ENCODE peak calls at places on chromosome 22, in five cellular contexts. V is MM.1S, T is breast epithelium, X is sigmoid colon, B is esophagus muscularis mucosa. I is an unnamed sample. For H3K4me1, the result is how much of the 10 kb centered on the place peaks cover.

GRCh38 chr22:16783930-16784354 is 41.3 kb downstream of the XKR3 start:
- DNase-seq in B (no peak), V (peak), T (no peak), X (no peak), I (no peak)

GRCh38 chr22:50530857-50531545 is 1.2 kb upstream of the TYMP start:
- DNase-seq in V (peak), X (peak), B (no peak), T (peak), I (peak)

GRCh38 chr22:40325315-40325714 is 21.0 kb upstream of the ADSL start:
- DNase-seq in T (no peak), B (no peak), V (no peak), X (no peak), I (no peak)

GRCh38 chr22:30743257-30744020 is 48.8 kb downstream of the OSBP2 start:
- DNase-seq in X (peak), B (no peak), V (no peak), T (no peak), I (no peak)

GRCh38 chr22:47587861-47588582 is 825.6 kb downstream of the TBC1D22A start:
- DNase-seq in V (no peak), T (no peak), B (no peak), X (peak), I (peak)

GRCh38 chr22:17319541-17319940 is 49.7 kb upstream of the CECR2 start:
- DNase-seq in V (no peak), X (no peak), T (no peak), B (no peak), I (no peak)

GRCh38 chr22:49968313-49968830 is 7.8 kb downstream of the PIM3 start:
- DNase-seq in T (peak), V (peak), X (no peak), B (no peak), I (peak)

GRCh38 chr22:37710675-37711074 is 13.8 kb downstream of the TRIOBP start:
- DNase-seq in T (no peak), B (no peak), X (no peak), V (no peak), I (no peak)

GRCh38 chr22:37675930-37676571 is 615 bp downstream of the LGALS1 start:
- DNase-seq in T (no peak), V (no peak), X (peak), B (no peak), I (peak)

GRCh38 chr22:31086703-31087330 is 5.7 kb downstream of the SMTN start:
- DNase-seq in X (no peak), T (no peak), B (no peak), V (no peak), I (no peak)

DNA sequence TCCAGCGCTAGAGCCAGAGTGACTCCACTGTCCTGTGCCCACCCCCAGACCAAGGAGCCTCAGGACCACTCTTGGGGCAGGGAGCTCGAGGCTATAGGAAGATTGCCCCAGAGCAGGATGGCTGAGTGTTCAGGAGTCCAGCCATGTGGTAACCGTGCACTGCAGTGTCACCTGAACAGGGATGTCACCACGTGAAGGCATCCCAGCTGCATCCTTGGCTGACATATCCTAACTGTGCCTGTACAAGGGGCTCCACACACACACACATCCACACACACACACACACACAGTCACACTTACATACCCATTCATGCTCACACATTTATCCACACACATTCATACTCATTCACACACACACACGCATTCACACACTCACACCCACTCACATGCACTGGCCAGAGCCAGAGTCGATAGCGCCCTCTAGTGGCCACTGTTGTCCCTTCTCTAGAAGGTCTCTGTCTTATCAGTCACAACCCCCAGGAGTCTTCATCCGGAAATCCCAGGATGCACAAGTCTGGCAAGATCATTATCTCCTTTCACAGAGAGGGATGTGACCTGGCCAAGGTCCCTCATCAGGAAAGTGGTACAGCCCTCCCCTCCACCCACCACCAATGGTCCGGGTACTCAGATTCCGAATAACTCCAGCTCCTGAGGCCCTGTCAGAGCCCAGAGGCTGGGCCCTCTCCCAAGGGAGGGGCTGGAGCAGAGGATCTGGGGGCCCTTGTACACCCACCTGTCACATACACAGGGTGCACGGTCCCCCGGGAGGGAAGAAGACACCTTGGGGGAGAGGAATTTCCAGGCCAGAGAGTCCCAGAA is 55.1 kb downstream of the IGLL5 start:
- DNase-seq in X (peak), B (peak), T (peak), V (peak), I (peak)
- H3K4me1 ChIP-seq in X (under half), B (under half), T (under half), V (half or more), I (under half)

DNA sequence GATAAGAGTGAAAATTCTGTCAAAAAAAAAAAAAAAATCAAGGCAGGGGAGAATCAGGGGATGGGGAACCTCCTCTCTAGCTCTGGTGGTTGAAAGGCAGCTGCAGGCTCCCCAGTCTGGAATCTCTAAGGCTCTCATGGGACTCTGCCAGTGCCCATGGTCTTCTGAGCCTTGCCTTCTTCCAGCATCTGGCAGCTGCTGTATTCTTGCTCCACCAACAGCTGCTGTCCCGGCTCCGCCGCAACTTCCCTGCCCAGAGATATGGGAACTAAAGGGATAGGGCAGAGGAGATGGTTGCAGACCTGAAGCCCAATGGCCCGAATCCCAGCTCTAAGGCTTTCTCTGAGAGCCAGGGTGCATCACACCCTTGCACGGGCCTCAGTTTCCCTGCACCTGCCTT is 49.5 kb upstream of the PHF21B start:
- DNase-seq in X (no peak), B (no peak), T (no peak), V (no peak), I (no peak)
- H3K4me1 ChIP-seq in X (under half), B (under half), T (under half), V (under half), I (under half)

GRCh38 chr22:32849501-32849900 is 48.0 kb downstream of the TIMP3 start:
- DNase-seq in T (no peak), X (no peak), B (no peak), V (no peak), I (no peak)
- H3K4me1 ChIP-seq in T (under half), X (half or more), B (half or more), V (under half), I (half or more)

GRCh38 chr22:27638329-27639179 is 163.0 kb downstream of the MN1 start:
- DNase-seq in B (no peak), X (no peak), T (no peak), V (no peak), I (no peak)
- H3K4me1 ChIP-seq in B (under half), X (under half), T (under half), V (under half), I (under half)

GRCh38 chr22:36010913-36011312 is 17.7 kb downstream of the RBFOX2 start:
- DNase-seq in B (no peak), V (no peak), X (no peak), T (no peak), I (no peak)
- H3K4me1 ChIP-seq in B (half or more), V (under half), X (half or more), T (under half), I (under half)

GRCh38 chr22:36384766-36385400 is 2.9 kb downstream of the MYH9 start:
- DNase-seq in B (no peak), T (no peak), V (peak), X (no peak), I (no peak)
- H3K4me1 ChIP-seq in B (half or more), T (under half), V (under half), X (half or more), I (half or more)